ENCODE peak calls at places on chromosomes 16 and 17, in five cellular contexts. A is GDM1, I is T-helper 2 cell, E is activated T-helper 1 cell treated with Interleukin-2 at 50 U/mL for 16 hours, N is dermis microvascular lymphatic vessel endothelial cell. K is an unnamed sample.

GRCh38 chr16:4175849-4176248 is 59.6 kb upstream of the ADCY9 start:
- DNase-seq in A (no peak), I (no peak), E (no peak), N (no peak), K (no peak)

GRCh38 chr17:79618383-79619067 is 7.7 kb upstream of the RBFOX3 start:
- DNase-seq in A (no peak), I (no peak), E (no peak), N (no peak), K (no peak)

GRCh38 chr17:17516941-17517720 is 20.9 kb upstream of the RASD1 start:
- DNase-seq in A (no peak), I (no peak), E (no peak), N (no peak), K (no peak)

GRCh38 chr17:47781397-47781796 is 40.2 kb downstream of the OSBPL7 start:
- DNase-seq in A (no peak), I (no peak), E (no peak), N (no peak), K (no peak)

GRCh38 chr17:35766903-35767510 is 6.3 kb downstream of the C17orf50 start:
- DNase-seq in A (no peak), I (no peak), E (no peak), N (peak; percentile 58), K (peak; percentile 5)

GRCh38 chr17:60622961-60623360 is 23.0 kb downstream of the PPM1D start:
- DNase-seq in A (no peak), I (no peak), E (no peak), N (no peak), K (no peak)

GRCh38 chr17:16495980-16496819 is 4.2 kb upstream of the LRRC75A start:
- DNase-seq in A (no peak), I (no peak), E (no peak), N (no peak), K (no peak)

GRCh38 chr16:65889533-65889966 is 476.9 kb upstream of the CDH5 start:
- DNase-seq in A (no peak), I (no peak), E (no peak), N (no peak), K (no peak)

GRCh38 chr17:82105882-82106696 is 8.1 kb upstream of the FASN start:
- DNase-seq in A (peak; percentile 43), I (peak; percentile 48), E (peak; percentile 37), N (peak; percentile 50), K (peak; percentile 44)

GRCh38 chr16:27226476-27226875 is 23.1 kb downstream of the KDM8 start:
- DNase-seq in A (no peak), I (no peak), E (no peak), N (no peak), K (no peak)

K was measured in T-cell.